ENCODE peak calls at places on chromosome 22, in five cellular contexts. One of them, this sample, is unnamed.

GRCh38 chr22:42000466-42000865 is 1.9 kb downstream of the WBP2NL start:
- DNase-seq in IMR-90: no peak
- DNase-seq in left ventricle myocardium inferior: no peak
- DNase-seq in AG10803: no peak
- DNase-seq in WTC11: no peak
- DNase-seq in this sample: no peak

GRCh38 chr22:40853961-40854360 is 2.5 kb downstream of the ST13 start:
- DNase-seq in IMR-90: no peak
- DNase-seq in left ventricle myocardium inferior: no peak
- DNase-seq in AG10803: peak; percentile 37
- DNase-seq in WTC11: no peak
- DNase-seq in this sample: no peak

GRCh38 chr22:44359496-44360110 is 46.9 kb upstream of the SHISAL1 start:
- DNase-seq in IMR-90: no peak
- DNase-seq in left ventricle myocardium inferior: no peak
- DNase-seq in AG10803: no peak
- DNase-seq in WTC11: no peak
- DNase-seq in this sample: no peak

GRCh38 chr22:45834241-45834640 is 142.7 kb downstream of the WNT7B start:
- DNase-seq in IMR-90: no peak
- DNase-seq in left ventricle myocardium inferior: no peak
- DNase-seq in AG10803: no peak
- DNase-seq in WTC11: no peak
- DNase-seq in this sample: no peak

GRCh38 chr22:50022171-50022819 is 9.7 kb upstream of the IL17REL start:
- DNase-seq in IMR-90: no peak
- DNase-seq in left ventricle myocardium inferior: no peak
- DNase-seq in AG10803: no peak
- DNase-seq in WTC11: no peak
- DNase-seq in this sample: no peak

GRCh38 chr22:42962295-42963230 is 52.4 kb downstream of the PACSIN2 start:
- DNase-seq in IMR-90: peak; percentile 47
- DNase-seq in left ventricle myocardium inferior: no peak
- DNase-seq in AG10803: peak; percentile 35
- DNase-seq in WTC11: no peak
- DNase-seq in this sample: peak; percentile 59

GRCh38 chr22:31106001-31106571 is 1.3 kb downstream of the SELENOM start:
- DNase-seq in IMR-90: no peak
- DNase-seq in left ventricle myocardium inferior: no peak
- DNase-seq in AG10803: no peak
- DNase-seq in WTC11: no peak
- DNase-seq in this sample: no peak

GRCh38 chr22:18147791-18148507 is 2.0 kb upstream of the USP18 start:
- DNase-seq in IMR-90: no peak
- DNase-seq in left ventricle myocardium inferior: no peak
- DNase-seq in AG10803: no peak
- DNase-seq in WTC11: no peak
- DNase-seq in this sample: no peak

GRCh38 chr22:44898236-44898635 is 111.6 kb downstream of the PHF21B start:
- DNase-seq in IMR-90: no peak
- DNase-seq in left ventricle myocardium inferior: no peak
- DNase-seq in AG10803: no peak
- DNase-seq in WTC11: no peak
- DNase-seq in this sample: no peak

GRCh38 chr22:37764622-37765021 is 43.1 kb upstream of the GCAT start:
- DNase-seq in IMR-90: no peak
- DNase-seq in left ventricle myocardium inferior: no peak
- DNase-seq in AG10803: no peak
- DNase-seq in WTC11: no peak
- DNase-seq in this sample: no peak

GRCh38 chr22:26287382-26288228 is 118.3 kb downstream of the SEZ6L start:
- DNase-seq in IMR-90: no peak
- DNase-seq in left ventricle myocardium inferior: no peak
- DNase-seq in AG10803: no peak
- DNase-seq in WTC11: no peak
- DNase-seq in this sample: no peak

GRCh38 chr22:31139866-31140716 is at the start of gene PLA2G3:
- DNase-seq in IMR-90: peak; percentile 60
- DNase-seq in left ventricle myocardium inferior: no peak
- DNase-seq in AG10803: no peak
- DNase-seq in WTC11: peak; percentile 94
- DNase-seq in this sample: peak; percentile 33

GRCh38 chr22:27327981-27328721 is 473.4 kb downstream of the MN1 start:
- DNase-seq in IMR-90: no peak
- DNase-seq in left ventricle myocardium inferior: no peak
- DNase-seq in AG10803: no peak
- DNase-seq in WTC11: no peak
- DNase-seq in this sample: no peak

GRCh38 chr22:26416670-26417270 is 12.3 kb upstream of the ASPHD2 start:
- DNase-seq in IMR-90: peak; percentile 73
- DNase-seq in left ventricle myocardium inferior: no peak
- DNase-seq in AG10803: peak; percentile 84
- DNase-seq in WTC11: peak; percentile 58
- DNase-seq in this sample: peak; percentile 80

GRCh38 chr22:45612451-45612901 is 59.2 kb upstream of the ATXN10 start:
- DNase-seq in IMR-90: peak; percentile 80
- DNase-seq in left ventricle myocardium inferior: peak; percentile 62
- DNase-seq in AG10803: peak; percentile 81
- DNase-seq in WTC11: no peak
- DNase-seq in this sample: peak; percentile 86

GRCh38 chr22:41381329-41382097 is at the start of gene TEF:
- DNase-seq in IMR-90: peak; percentile 98
- DNase-seq in left ventricle myocardium inferior: peak; percentile 99
- DNase-seq in AG10803: peak; percentile 99
- DNase-seq in WTC11: peak; percentile 99
- DNase-seq in this sample: peak; percentile 99

GRCh38 chr22:50184004-50184461 is 1.7 kb upstream of the TRABD start:
- DNase-seq in IMR-90: peak; percentile 48
- DNase-seq in left ventricle myocardium inferior: peak; percentile 82
- DNase-seq in AG10803: peak; percentile 65
- DNase-seq in WTC11: no peak
- DNase-seq in this sample: peak; percentile 61

GRCh38 chr22:31329453-31330215 is 16.5 kb downstream of the PATZ1 start:
- DNase-seq in IMR-90: no peak
- DNase-seq in left ventricle myocardium inferior: no peak
- DNase-seq in AG10803: no peak
- DNase-seq in WTC11: no peak
- DNase-seq in this sample: no peak

GRCh38 chr22:22322792-22323191 is 78.2 kb downstream of the VPREB1 start:
- DNase-seq in IMR-90: no peak
- DNase-seq in left ventricle myocardium inferior: no peak
- DNase-seq in AG10803: no peak
- DNase-seq in WTC11: no peak
- DNase-seq in this sample: no peak

GRCh38 chr22:44850946-44851345 is 98.6 kb downstream of the ARHGAP8 start:
- DNase-seq in IMR-90: no peak
- DNase-seq in left ventricle myocardium inferior: no peak
- DNase-seq in AG10803: no peak
- DNase-seq in WTC11: peak; percentile 4
- DNase-seq in this sample: no peak

GRCh38 chr22:44196731-44197131 is 16.0 kb downstream of the PARVG start:
- DNase-seq in IMR-90: no peak
- DNase-seq in left ventricle myocardium inferior: no peak
- DNase-seq in AG10803: no peak
- DNase-seq in WTC11: no peak
- DNase-seq in this sample: no peak

GRCh38 chr22:50530280-50530856 is 556 bp upstream of the TYMP start:
- DNase-seq in IMR-90: peak; percentile 44
- DNase-seq in left ventricle myocardium inferior: peak; percentile 87
- DNase-seq in AG10803: peak; percentile 83
- DNase-seq in WTC11: peak; percentile 48
- DNase-seq in this sample: peak; percentile 86

GRCh38 chr22:30221121-30221992 is 25.2 kb downstream of the LIF start:
- DNase-seq in IMR-90: no peak
- DNase-seq in left ventricle myocardium inferior: no peak
- DNase-seq in AG10803: no peak
- DNase-seq in WTC11: no peak
- DNase-seq in this sample: no peak

GRCh38 chr22:36936362-36937116 is 23.1 kb downstream of the CSF2RB start:
- DNase-seq in IMR-90: no peak
- DNase-seq in left ventricle myocardium inferior: no peak
- DNase-seq in AG10803: no peak
- DNase-seq in WTC11: no peak
- DNase-seq in this sample: no peak

GRCh38 chr22:33049125-33049729 is 9.0 kb downstream of the SYN3 start:
- DNase-seq in IMR-90: peak; percentile 67
- DNase-seq in left ventricle myocardium inferior: peak; percentile 70
- DNase-seq in AG10803: peak; percentile 78
- DNase-seq in WTC11: peak; percentile 83
- DNase-seq in this sample: peak; percentile 80

GRCh38 chr22:45227645-45228400 is 12.9 kb downstream of the KIAA0930 start:
- DNase-seq in IMR-90: no peak
- DNase-seq in left ventricle myocardium inferior: no peak
- DNase-seq in AG10803: no peak
- DNase-seq in WTC11: no peak
- DNase-seq in this sample: no peak

GRCh38 chr22:33519140-33519973 is 400.9 kb downstream of the LARGE1 start:
- DNase-seq in IMR-90: peak; percentile 61
- DNase-seq in left ventricle myocardium inferior: no peak
- DNase-seq in AG10803: peak; percentile 84
- DNase-seq in WTC11: peak; percentile 30
- DNase-seq in this sample: peak; percentile 80

GRCh38 chr22:22661275-22661674 is 16.9 kb downstream of the GGTLC2 start:
- DNase-seq in IMR-90: no peak
- DNase-seq in left ventricle myocardium inferior: no peak
- DNase-seq in AG10803: no peak
- DNase-seq in WTC11: no peak
- DNase-seq in this sample: no peak

GRCh38 chr22:17893900-17894299 is 119.6 kb upstream of the BID start:
- DNase-seq in IMR-90: no peak
- DNase-seq in left ventricle myocardium inferior: no peak
- DNase-seq in AG10803: no peak
- DNase-seq in WTC11: no peak
- DNase-seq in this sample: no peak

GRCh38 chr22:24156146-24156914 is 25.0 kb upstream of the SUSD2 start:
- DNase-seq in IMR-90: peak; percentile 52
- DNase-seq in left ventricle myocardium inferior: peak; percentile 39
- DNase-seq in AG10803: peak; percentile 32
- DNase-seq in WTC11: peak; percentile 36
- DNase-seq in this sample: peak; percentile 32

GRCh38 chr22:29203883-29204282 is 1.8 kb upstream of the EMID1 start:
- DNase-seq in IMR-90: no peak
- DNase-seq in left ventricle myocardium inferior: no peak
- DNase-seq in AG10803: no peak
- DNase-seq in WTC11: no peak
- DNase-seq in this sample: no peak

GRCh38 chr22:19048531-19048930 is 73.7 kb downstream of the DGCR2 start:
- DNase-seq in IMR-90: no peak
- DNase-seq in left ventricle myocardium inferior: no peak
- DNase-seq in AG10803: no peak
- DNase-seq in WTC11: no peak
- DNase-seq in this sample: no peak

DNA sequence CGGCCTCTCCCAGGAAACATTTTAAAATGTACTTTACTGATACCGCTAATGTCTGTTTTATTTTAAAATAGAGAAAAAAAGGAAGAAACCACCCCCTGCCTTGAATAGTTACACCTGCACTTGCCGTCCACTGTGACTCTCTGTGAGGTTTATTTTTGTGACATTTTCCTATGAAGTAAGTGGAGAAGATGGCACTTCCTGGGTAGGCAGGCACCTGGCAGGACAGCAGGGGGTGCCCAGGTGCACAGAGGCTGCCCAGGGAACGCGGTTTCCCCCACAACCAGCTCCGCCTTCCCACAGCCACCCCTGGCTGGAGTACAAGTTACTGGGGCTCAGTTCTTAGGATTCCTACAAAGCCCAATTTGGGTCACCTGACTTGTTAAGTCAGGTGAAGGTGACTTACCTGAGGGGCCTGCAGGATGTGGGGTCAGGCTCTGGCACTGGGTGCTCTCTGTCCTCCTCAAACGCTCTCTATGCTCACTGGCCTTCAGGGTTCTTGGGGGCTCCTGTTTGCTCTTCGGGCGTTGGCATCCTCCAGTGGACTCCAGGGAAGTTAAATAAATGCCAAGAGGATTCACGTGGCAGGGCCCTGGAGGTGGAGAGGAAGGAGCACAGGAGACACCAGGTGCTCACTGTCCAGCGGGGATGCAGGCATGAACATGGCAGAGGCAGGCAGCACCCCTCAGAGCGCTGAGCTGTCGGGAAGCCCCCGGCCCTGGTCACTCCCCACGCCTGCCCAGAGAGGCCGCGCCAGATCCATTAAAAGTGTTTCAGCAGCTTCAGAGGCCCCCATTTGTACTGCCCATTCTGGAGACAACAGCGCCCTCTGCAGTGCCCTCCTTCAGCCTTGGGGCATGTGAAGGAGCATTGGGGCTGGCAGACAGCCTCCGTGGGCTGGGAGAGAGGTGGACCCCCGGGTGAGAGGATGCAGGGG is 1021.2 kb downstream of the TBC1D22A start:
- DNase-seq in IMR-90: no peak
- DNase-seq in left ventricle myocardium inferior: no peak
- DNase-seq in AG10803: no peak
- DNase-seq in WTC11: peak; percentile 77
- DNase-seq in this sample: no peak
- TF ChIP-seq CTCF in IMR-90: no peak
- TF ChIP-seq CTCF in left ventricle myocardium inferior: no peak
- TF ChIP-seq CTCF in AG10803: no peak
- TF ChIP-seq CTCF in WTC11: peak; percentile 19
- TF ChIP-seq CTCF in this sample: no peak

GRCh38 chr22:20186183-20186870 is 35.5 kb upstream of the CCDC188 start:
- DNase-seq in IMR-90: no peak
- DNase-seq in left ventricle myocardium inferior: no peak
- DNase-seq in AG10803: no peak
- DNase-seq in WTC11: peak; percentile 81
- DNase-seq in this sample: no peak
- TF ChIP-seq CTCF in IMR-90: peak; percentile 15
- TF ChIP-seq CTCF in left ventricle myocardium inferior: no peak
- TF ChIP-seq CTCF in AG10803: no peak
- TF ChIP-seq CTCF in WTC11: no peak
- TF ChIP-seq CTCF in this sample: no peak

GRCh38 chr22:35712672-35713071 is 5.0 kb upstream of the APOL5 start:
- DNase-seq in IMR-90: no peak
- DNase-seq in left ventricle myocardium inferior: no peak
- DNase-seq in AG10803: no peak
- DNase-seq in WTC11: no peak
- DNase-seq in this sample: no peak
- TF ChIP-seq CTCF in IMR-90: no peak
- TF ChIP-seq CTCF in left ventricle myocardium inferior: no peak
- TF ChIP-seq CTCF in AG10803: no peak
- TF ChIP-seq CTCF in WTC11: no peak
- TF ChIP-seq CTCF in this sample: no peak

DNA sequence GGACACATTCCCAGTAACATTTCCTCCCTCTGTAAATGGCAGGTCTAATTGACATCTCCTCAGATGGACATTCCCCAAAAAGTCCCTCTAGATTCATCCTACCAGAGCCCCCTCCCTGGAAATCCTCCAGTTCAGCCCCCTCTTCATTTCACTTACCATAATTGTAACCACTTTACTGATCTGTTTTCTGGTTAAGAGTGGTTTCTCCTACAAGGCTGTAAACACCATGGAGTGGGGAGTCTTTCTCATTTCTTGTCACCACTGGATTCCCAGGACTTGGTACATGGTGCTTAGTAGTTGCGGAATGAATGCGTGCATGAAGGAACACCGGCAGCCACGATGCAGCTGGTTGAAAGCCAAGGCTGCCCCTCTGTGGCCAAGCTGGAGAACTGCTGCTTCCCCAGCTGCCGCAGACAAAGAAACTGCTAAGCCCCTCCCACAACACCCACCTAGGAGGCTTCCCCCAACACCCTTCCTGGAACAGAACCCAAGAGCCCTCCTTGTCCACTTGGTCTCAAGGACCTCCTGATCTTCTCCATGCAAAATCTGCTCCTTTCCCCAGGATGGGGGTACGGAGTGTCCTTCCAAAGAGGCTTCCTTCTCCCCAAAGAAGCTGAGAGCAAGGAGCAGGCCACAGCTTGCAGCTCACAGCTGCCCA is 18.6 kb upstream of the SCARF2 start:
- DNase-seq in IMR-90: peak; percentile 86
- DNase-seq in left ventricle myocardium inferior: peak; percentile 69
- DNase-seq in AG10803: peak; percentile 87
- DNase-seq in WTC11: peak; percentile 86
- DNase-seq in this sample: peak; percentile 87
- TF ChIP-seq CTCF in IMR-90: peak; percentile 97
- TF ChIP-seq CTCF in left ventricle myocardium inferior: peak; percentile 97
- TF ChIP-seq CTCF in AG10803: peak; percentile 91
- TF ChIP-seq CTCF in WTC11: peak; percentile 69
- TF ChIP-seq CTCF in this sample: peak; percentile 95

This sample was measured in fibroblast of the aortic adventitia.